ENCODE peak calls at places on chromosomes 4 and X, in five cellular contexts. S is PC-9; E is CD8-positive, alpha-beta T cell; W is bronchial epithelial cell; J is fibroblast of pulmonary artery. L is an unnamed sample.

GRCh38 chrX:40843643-40844042 is 108.3 kb upstream of the MED14 start:
- DNase-seq in S (peak; percentile 71), E (no peak), W (peak; percentile 36), J (no peak), L (no peak)

GRCh38 chr4:108751321-108751720 is 11.5 kb downstream of the ETNPPL start:
- DNase-seq in S (no peak), E (no peak), W (no peak), J (no peak), L (no peak)

GRCh38 chr4:147363514-147363913 is 117.4 kb upstream of the EDNRA start:
- DNase-seq in S (no peak), E (no peak), W (peak; percentile 28), J (no peak), L (no peak)

GRCh38 chrX:40266490-40267333 is 169.0 kb upstream of the BCOR start:
- DNase-seq in S (no peak), E (peak; percentile 35), W (peak; percentile 12), J (peak; percentile 66), L (peak; percentile 35)

GRCh38 chrX:153588021-153588781 is 10.7 kb downstream of the CCNQ start:
- DNase-seq in S (no peak), E (no peak), W (no peak), J (no peak), L (no peak)

GRCh38 chr4:82126641-82127040 is 247.2 kb downstream of the HNRNPD start:
- DNase-seq in S (no peak), E (no peak), W (no peak), J (no peak), L (no peak)

GRCh38 chr4:142098900-142099299 is 462.5 kb downstream of the IL15 start:
- DNase-seq in S (no peak), E (no peak), W (no peak), J (no peak), L (no peak)

GRCh38 chr4:7285244-7286122 is 93.1 kb downstream of the SORCS2 start:
- DNase-seq in S (no peak), E (no peak), W (no peak), J (no peak), L (no peak)

GRCh38 chr4:98639523-98639922 is 18.9 kb downstream of the TSPAN5 start:
- DNase-seq in S (no peak), E (no peak), W (no peak), J (no peak), L (peak; percentile 43)

GRCh38 chrX:50988649-50989048 is 78.1 kb downstream of the BMP15 start:
- DNase-seq in S (no peak), E (no peak), W (peak; percentile 28), J (peak; percentile 39), L (peak; percentile 5)

GRCh38 chr4:87038837-87039715 is 104.3 kb downstream of the AFF1 start:
- DNase-seq in S (no peak), E (no peak), W (peak; percentile 93), J (peak; percentile 81), L (no peak)

GRCh38 chrX:2336181-2336580 is 164.6 kb downstream of the DHRSX start:
- DNase-seq in S (no peak), E (no peak), W (no peak), J (no peak), L (no peak)

GRCh38 chr4:40992472-40993298 is 221.7 kb downstream of the APBB2 start:
- DNase-seq in S (no peak), E (no peak), W (peak; percentile 95), J (peak; percentile 92), L (no peak)

GRCh38 chr4:123564758-123565346 is 168.3 kb downstream of the SPRY1 start:
- DNase-seq in S (peak; percentile 74), E (peak; percentile 57), W (peak; percentile 74), J (peak; percentile 87), L (peak; percentile 44)

GRCh38 chr4:148445903-148446261 is 3.7 kb upstream of the NR3C2 start:
- DNase-seq in S (no peak), E (no peak), W (no peak), J (no peak), L (no peak)

GRCh38 chrX:2316534-2316933 is 184.2 kb downstream of the DHRSX start:
- DNase-seq in S (no peak), E (no peak), W (no peak), J (no peak), L (no peak)

GRCh38 chrX:102832661-102833060 is 104.4 kb upstream of the RAB40AL start:
- DNase-seq in S (peak; percentile 36), E (no peak), W (peak; percentile 64), J (peak; percentile 66), L (no peak)

GRCh38 chr4:151532001-151532708 is 123.2 kb downstream of the FHIP1A start:
- DNase-seq in S (no peak), E (no peak), W (no peak), J (no peak), L (no peak)

GRCh38 chrX:104085919-104086318 is 9.9 kb upstream of the TMSB15C start:
- DNase-seq in S (no peak), E (no peak), W (no peak), J (no peak), L (no peak)

GRCh38 chrX:118350221-118350620 is 4.3 kb downstream of the WDR44 start:
- DNase-seq in S (no peak), E (no peak), W (no peak), J (no peak), L (no peak)

GRCh38 chr4:140326395-140326993 is 47.0 kb upstream of the SCOC start:
- DNase-seq in S (no peak), E (no peak), W (peak; percentile 46), J (peak; percentile 73), L (no peak)

GRCh38 chr4:145481164-145481941 is at the start of gene SMAD1:
- DNase-seq in S (peak; percentile 38), E (no peak), W (peak; percentile 60), J (peak; percentile 89), L (no peak)

GRCh38 chr4:12729384-12729783 is 754.8 kb downstream of the RAB28 start:
- DNase-seq in S (no peak), E (no peak), W (peak; percentile 21), J (peak; percentile 48), L (no peak)

GRCh38 chr4:24244663-24245519 is 339.5 kb downstream of the DHX15 start:
- DNase-seq in S (no peak), E (no peak), W (no peak), J (no peak), L (no peak)

GRCh38 chr4:19807505-19807904 is 444.2 kb upstream of the SLIT2 start:
- DNase-seq in S (peak; percentile 66), E (no peak), W (peak; percentile 86), J (peak; percentile 73), L (no peak)

GRCh38 chr4:1154126-1154522 is 18.3 kb downstream of the SPON2 start:
- DNase-seq in S (no peak), E (no peak), W (no peak), J (no peak), L (no peak)

GRCh38 chr4:1156069-1156468 is 16.3 kb downstream of the SPON2 start:
- DNase-seq in S (no peak), E (no peak), W (no peak), J (no peak), L (no peak)

GRCh38 chr4:1153567-1154090 is 18.8 kb downstream of the SPON2 start:
- DNase-seq in S (no peak), E (no peak), W (no peak), J (no peak), L (no peak)

GRCh38 chr4:1154523-1155182 is 17.7 kb downstream of the SPON2 start:
- DNase-seq in S (no peak), E (no peak), W (no peak), J (no peak), L (no peak)

GRCh38 chr4:1155314-1155713 is 17.1 kb downstream of the SPON2 start:
- DNase-seq in S (no peak), E (no peak), W (no peak), J (no peak), L (no peak)
- H3K4me3 ChIP-seq in S (no peak overlapping the region), E (no peak overlapping the region), W (no peak overlapping the region), J (no peak overlapping the region), L (no peak overlapping the region)

GRCh38 chrX:119852410-119853353 is at the start of gene UPF3B:
- DNase-seq in S (peak; percentile 99), E (peak; percentile 97), W (peak; percentile 91), J (peak; percentile 98), L (peak; percentile 98)

GRCh38 chrX:119853449-119853848 is 686 bp upstream of the UPF3B start:
- DNase-seq in S (no peak), E (no peak), W (no peak), J (no peak), L (no peak)
- H3K4me3 ChIP-seq in S (peak overlapping the region; percentile 89), E (no peak overlapping the region), W (peak overlapping the region; percentile 43), J (peak overlapping the region; percentile 79), L (no peak overlapping the region)

DNA sequence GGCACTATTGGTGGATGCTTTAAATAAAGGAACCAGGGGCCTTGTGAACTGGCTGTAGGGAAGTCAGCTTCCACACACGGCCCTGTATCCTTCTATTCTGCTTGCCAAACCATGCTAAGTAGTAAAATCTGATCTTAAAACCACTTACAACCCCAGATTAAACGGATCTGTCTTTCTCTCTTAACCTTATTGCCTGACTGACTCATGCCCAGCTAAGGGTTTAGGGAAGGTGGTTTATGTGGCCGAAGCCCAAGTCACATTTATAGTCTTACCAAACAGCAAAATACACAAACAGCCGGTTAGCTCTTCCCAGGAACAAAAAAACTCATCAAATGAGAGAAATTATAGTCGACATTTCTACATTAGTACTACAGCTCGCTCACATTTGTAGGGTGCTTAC is 988.4 kb upstream of the TENM3 start:
- DNase-seq in S (no peak), E (no peak), W (no peak), J (no peak), L (no peak)
- H3K4me3 ChIP-seq in S (no peak overlapping the region), E (no peak overlapping the region), W (no peak overlapping the region), J (no peak overlapping the region), L (no peak overlapping the region)

GRCh38 chr4:53477038-53477565 is 99.7 kb downstream of the FIP1L1 start:
- DNase-seq in S (no peak), E (no peak), W (peak; percentile 86), J (no peak), L (no peak)

GRCh38 chr4:53474178-53474577 is 96.7 kb downstream of the FIP1L1 start:
- DNase-seq in S (no peak), E (no peak), W (no peak), J (no peak), L (no peak)

GRCh38 chr4:53477666-53478065 is 100.2 kb downstream of the FIP1L1 start:
- DNase-seq in S (no peak), E (no peak), W (no peak), J (no peak), L (no peak)

GRCh38 chr4:53478671-53479456 is 101.4 kb downstream of the FIP1L1 start:
- DNase-seq in S (peak; percentile 55), E (no peak), W (peak; percentile 88), J (peak; percentile 82), L (no peak)

GRCh38 chr4:53476232-53477037 is 99.0 kb downstream of the FIP1L1 start:
- DNase-seq in S (no peak), E (no peak), W (peak; percentile 89), J (peak; percentile 74), L (no peak)
- H3K4me3 ChIP-seq in S (no peak overlapping the region), E (no peak overlapping the region), W (no peak overlapping the region), J (no peak overlapping the region), L (no peak overlapping the region)

GRCh38 chr4:1249148-1249730 is 309 bp upstream of the CTBP1 start:
- DNase-seq in S (peak; percentile 48), E (peak; percentile 86), W (peak; percentile 42), J (peak; percentile 88), L (peak; percentile 93)
- H3K4me3 ChIP-seq in S (peak overlapping the region; percentile 83), E (peak overlapping the region; percentile 82), W (peak overlapping the region; percentile 55), J (peak overlapping the region; percentile 58), L (peak overlapping the region; percentile 68)

GRCh38 chrX:44253573-44253942 is 89.9 kb downstream of the EFHC2 start:
- DNase-seq in S (no peak), E (no peak), W (no peak), J (no peak), L (no peak)
- H3K4me3 ChIP-seq in S (no peak overlapping the region), E (peak overlapping the region; percentile 31), W (no peak overlapping the region), J (no peak overlapping the region), L (no peak overlapping the region)

GRCh38 chr4:173448103-173448502 is 49.2 kb upstream of the SCRG1 start:
- DNase-seq in S (no peak), E (no peak), W (no peak), J (peak; percentile 33), L (no peak)
- H3K4me3 ChIP-seq in S (no peak overlapping the region), E (no peak overlapping the region), W (no peak overlapping the region), J (no peak overlapping the region), L (no peak overlapping the region)

L was measured in CD4-positive, alpha-beta memory T cell.